ENCODE peak calls at places on chromosomes 13 and 19, in eight cellular contexts. D is sigmoid colon, N is A549, A is tibial nerve, V is fibroblast of lung, I is IMR-90, Z is aorta, Y is gastrocnemius medialis. J is an unnamed sample. For H3K4me1, the result is how much of the 10 kb centered on the place peaks cover.

GRCh38 chr19:29889702-29890101 is 52.3 kb upstream of the URI1 start:
- DNase-seq in N (no peak), I (no peak), D (peak), A (no peak), Z (peak), V (no peak), Y (no peak), J (no peak)

GRCh38 chr13:72458701-72459100 is 268.7 kb downstream of the MZT1 start:
- DNase-seq in V (peak), Y (no peak), D (no peak), Z (no peak), A (no peak), N (no peak), I (no peak), J (no peak)

GRCh38 chr19:18999896-19000620 is 33.3 kb downstream of the SUGP2 start:
- DNase-seq in Y (no peak), N (peak), Z (no peak), V (no peak), A (no peak), I (peak), D (no peak), J (no peak)

GRCh38 chr19:41937525-41937924 is 9.3 kb upstream of the ERFL start:
- DNase-seq in A (no peak), Y (no peak), V (no peak), Z (no peak), N (no peak), I (no peak), D (no peak), J (no peak)

GRCh38 chr19:3479819-3480215 is 508 bp downstream of the SMIM24 start:
- DNase-seq in I (no peak), D (no peak), N (peak), Y (no peak), Z (no peak), V (no peak), A (no peak), J (no peak)

GRCh38 chr19:42423462-42424344 is 3.5 kb downstream of the LIPE start:
- DNase-seq in I (peak), V (peak), N (peak), Y (peak), D (peak), Z (peak), A (peak), J (peak)

GRCh38 chr13:103431880-103432279 is 365.7 kb upstream of the SLC10A2 start:
- DNase-seq in A (no peak), Y (no peak), N (no peak), Z (no peak), I (no peak), D (no peak), V (no peak), J (no peak)

GRCh38 chr19:34881982-34882381 is 44.7 kb upstream of the ZNF30 start:
- DNase-seq in N (no peak), Y (no peak), A (no peak), V (no peak), D (no peak), Z (no peak), I (peak), J (no peak)

GRCh38 chr13:101493541-101493940 is 41.1 kb downstream of the ITGBL1 start:
- DNase-seq in A (no peak), Y (no peak), Z (no peak), V (no peak), N (no peak), D (no peak), I (no peak), J (no peak)

GRCh38 chr13:97018029-97018819 is 23.9 kb upstream of the OXGR1 start:
- DNase-seq in N (peak), I (peak), Y (no peak), D (no peak), A (peak), V (peak), Z (no peak), J (peak)

GRCh38 chr19:37999309-38000213 is 92.6 kb downstream of the SIPA1L3 start:
- DNase-seq in D (peak), I (peak), N (peak), Z (no peak), A (peak), Y (peak), V (peak), J (peak)

GRCh38 chr19:45569619-45570421 is 14.8 kb downstream of the OPA3 start:
- DNase-seq in V (peak), D (no peak), Z (no peak), I (no peak), N (peak), A (no peak), Y (peak), J (no peak)

GRCh38 chr19:28595722-28596121 is 617.2 kb downstream of the UQCRFS1 start:
- DNase-seq in N (no peak), I (no peak), D (no peak), A (no peak), Y (no peak), Z (no peak), V (no peak), J (no peak)
- H3K4me1 ChIP-seq in N (under half), I (under half), D (under half), A (under half), Y (under half), Z (under half), V (under half), J (under half)

DNA sequence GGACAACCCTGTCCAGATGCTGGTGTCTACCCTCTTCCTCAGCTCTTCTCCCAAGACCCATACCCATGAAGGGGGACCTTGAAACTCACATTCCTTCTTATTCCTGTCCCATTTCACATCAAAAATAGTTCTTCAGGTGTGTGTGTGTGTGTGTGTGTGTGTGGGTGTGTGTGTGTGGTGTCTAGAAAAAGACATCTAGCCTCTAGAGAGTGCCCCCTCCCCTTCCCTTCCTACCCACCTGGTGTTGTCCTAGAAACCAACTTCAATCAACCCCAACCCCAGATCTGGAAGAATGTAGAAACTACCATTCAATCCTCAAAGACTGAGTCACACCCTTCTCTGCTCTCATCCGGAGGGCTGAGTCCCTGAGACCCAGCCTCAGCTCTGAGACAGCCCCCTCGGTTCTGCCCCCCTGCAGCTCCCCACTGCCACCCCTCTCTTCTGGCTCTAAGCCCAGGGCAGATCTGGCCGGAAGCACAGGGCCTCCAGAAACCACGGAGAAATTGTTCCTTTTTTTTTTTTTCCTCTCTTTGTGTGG is 3.5 kb downstream of the KCNN4 start:
- DNase-seq in V (no peak), I (peak), D (no peak), Z (no peak), A (no peak), N (no peak), Y (no peak), J (no peak)
- H3K4me1 ChIP-seq in V (under half), I (under half), D (under half), Z (under half), A (under half), N (half or more), Y (under half), J (under half)

GRCh38 chr19:46607441-46607841 is 6.3 kb downstream of the CALM3 start:
- DNase-seq in A (no peak), V (no peak), D (peak), Z (peak), N (no peak), Y (peak), I (no peak), J (no peak)
- H3K4me1 ChIP-seq in A (half or more), V (under half), D (under half), Z (under half), N (under half), Y (under half), I (under half), J (under half)

GRCh38 chr13:20559659-20560356 is 7.1 kb upstream of the IFT88 start:
- DNase-seq in N (no peak), Z (no peak), I (no peak), A (no peak), V (no peak), Y (no peak), D (no peak), J (no peak)
- H3K4me1 ChIP-seq in N (under half), Z (under half), I (under half), A (under half), V (under half), Y (under half), D (under half), J (under half)

GRCh38 chr13:50075619-50076097 is 60.4 kb downstream of the KCNRG start:
- DNase-seq in Z (no peak), I (no peak), Y (no peak), V (peak), N (no peak), A (no peak), D (no peak), J (no peak)
- H3K4me1 ChIP-seq in Z (under half), I (under half), Y (under half), V (under half), N (half or more), A (half or more), D (under half), J (under half)

J was measured in uterus.